ENCODE peak calls at places on chromosomes 2 and 18, in six cellular contexts. One of them, this sample, is unnamed.

GRCh38 chr18:35247412-35248249 is 6.8 kb downstream of the ZNF397 start:
- DNase-seq in left ventricle myocardium inferior: no peak
- DNase-seq in lower lobe of right lung: no peak
- DNase-seq in AG04450: no peak
- DNase-seq in Caco-2: no peak
- DNase-seq in cardiac muscle cell: no peak
- DNase-seq in this sample: no peak

GRCh38 chr18:65352183-65352582 is 398.6 kb upstream of the CDH7 start:
- DNase-seq in cardiac muscle cell: no peak
- DNase-seq in lower lobe of right lung: no peak
- DNase-seq in AG04450: no peak
- DNase-seq in Caco-2: no peak
- DNase-seq in left ventricle myocardium inferior: no peak
- DNase-seq in this sample: no peak

GRCh38 chr2:127146071-127146725 is 39.2 kb upstream of the BIN1 start:
- DNase-seq in AG04450: no peak
- DNase-seq in lower lobe of right lung: no peak
- DNase-seq in Caco-2: no peak
- DNase-seq in cardiac muscle cell: no peak
- DNase-seq in left ventricle myocardium inferior: no peak
- DNase-seq in this sample: no peak

GRCh38 chr2:23385351-23385747 is 370 bp downstream of the KLHL29 start:
- DNase-seq in Caco-2: no peak
- DNase-seq in lower lobe of right lung: no peak
- DNase-seq in AG04450: no peak
- DNase-seq in left ventricle myocardium inferior: peak; percentile 36
- DNase-seq in cardiac muscle cell: peak; percentile 60
- DNase-seq in this sample: no peak

GRCh38 chr18:59950215-59950944 is 50.6 kb downstream of the PMAIP1 start:
- DNase-seq in Caco-2: no peak
- DNase-seq in AG04450: no peak
- DNase-seq in lower lobe of right lung: no peak
- DNase-seq in left ventricle myocardium inferior: no peak
- DNase-seq in cardiac muscle cell: no peak
- DNase-seq in this sample: no peak

GRCh38 chr18:26719909-26720308 is 145.6 kb downstream of the AQP4 start:
- DNase-seq in lower lobe of right lung: no peak
- DNase-seq in Caco-2: no peak
- DNase-seq in cardiac muscle cell: no peak
- DNase-seq in left ventricle myocardium inferior: no peak
- DNase-seq in AG04450: no peak
- DNase-seq in this sample: no peak

GRCh38 chr2:37809931-37810570 is 115.0 kb upstream of the RMDN2 start:
- DNase-seq in cardiac muscle cell: no peak
- DNase-seq in left ventricle myocardium inferior: no peak
- DNase-seq in AG04450: no peak
- DNase-seq in lower lobe of right lung: no peak
- DNase-seq in Caco-2: no peak
- DNase-seq in this sample: no peak

GRCh38 chr2:203149194-203149593 is 89.6 kb upstream of the CYP20A1 start:
- DNase-seq in left ventricle myocardium inferior: no peak
- DNase-seq in lower lobe of right lung: no peak
- DNase-seq in Caco-2: no peak
- DNase-seq in cardiac muscle cell: no peak
- DNase-seq in AG04450: no peak
- DNase-seq in this sample: no peak

GRCh38 chr18:53004798-53005197 is 664.8 kb downstream of the DCC start:
- DNase-seq in left ventricle myocardium inferior: no peak
- DNase-seq in cardiac muscle cell: no peak
- DNase-seq in lower lobe of right lung: no peak
- DNase-seq in AG04450: no peak
- DNase-seq in Caco-2: no peak
- DNase-seq in this sample: no peak

GRCh38 chr2:203656522-203657287 is 49.7 kb upstream of the CD28 start:
- DNase-seq in cardiac muscle cell: peak; percentile 80
- DNase-seq in Caco-2: peak; percentile 92
- DNase-seq in AG04450: no peak
- DNase-seq in left ventricle myocardium inferior: peak; percentile 29
- DNase-seq in lower lobe of right lung: peak; percentile 79
- DNase-seq in this sample: peak; percentile 27

GRCh38 chr2:30115141-30115980 is 31.4 kb upstream of the YPEL5 start:
- DNase-seq in left ventricle myocardium inferior: peak; percentile 78
- DNase-seq in lower lobe of right lung: peak; percentile 81
- DNase-seq in AG04450: peak; percentile 69
- DNase-seq in cardiac muscle cell: peak; percentile 85
- DNase-seq in Caco-2: peak; percentile 77
- DNase-seq in this sample: no peak

GRCh38 chr2:202883987-202884675 is 12.6 kb upstream of the ICA1L start:
- DNase-seq in lower lobe of right lung: no peak
- DNase-seq in AG04450: peak; percentile 36
- DNase-seq in Caco-2: no peak
- DNase-seq in cardiac muscle cell: peak; percentile 29
- DNase-seq in left ventricle myocardium inferior: no peak
- DNase-seq in this sample: no peak

GRCh38 chr2:215619022-215619958 is 183.4 kb upstream of the FN1 start:
- DNase-seq in left ventricle myocardium inferior: no peak
- DNase-seq in cardiac muscle cell: peak; percentile 95
- DNase-seq in Caco-2: peak; percentile 94
- DNase-seq in AG04450: no peak
- DNase-seq in lower lobe of right lung: no peak
- DNase-seq in this sample: no peak

DNA sequence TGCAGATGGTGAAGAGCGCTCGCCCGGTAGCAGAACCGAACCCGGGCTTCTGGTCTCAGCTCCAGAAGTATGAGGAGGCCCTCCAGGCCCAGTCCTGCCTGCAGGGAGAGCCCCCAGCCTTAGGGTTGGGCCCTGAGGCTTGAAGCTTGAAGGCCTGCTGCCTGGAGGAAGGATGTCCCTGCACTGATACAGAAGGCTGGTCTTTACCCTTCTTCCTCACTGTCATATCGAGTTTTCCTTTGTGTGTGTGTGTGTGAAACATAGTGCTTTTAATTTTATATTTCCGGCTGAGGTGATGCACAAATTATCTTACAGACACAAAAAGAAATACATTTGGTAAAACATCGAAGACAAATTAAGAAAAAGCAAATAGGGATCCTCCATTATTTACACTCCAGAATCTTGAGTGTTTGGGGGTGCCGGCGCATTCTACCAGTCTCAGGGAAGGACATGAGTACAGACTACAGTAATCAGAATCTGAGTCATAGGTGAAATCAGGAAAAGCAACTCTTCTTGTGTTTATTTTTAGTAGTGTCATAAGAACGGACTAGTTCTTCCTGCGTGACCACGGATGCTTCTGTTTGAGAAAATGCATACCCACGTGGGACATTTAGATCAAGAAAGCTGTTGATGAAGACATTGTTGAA is 1.3 kb downstream of the DUSP28 start:
- DNase-seq in AG04450: no peak
- DNase-seq in lower lobe of right lung: no peak
- DNase-seq in Caco-2: no peak
- DNase-seq in left ventricle myocardium inferior: no peak
- DNase-seq in cardiac muscle cell: peak; percentile 66
- DNase-seq in this sample: no peak
- H3K9me3 ChIP-seq in AG04450: no peaks in the 10 kb centered on the region
- H3K9me3 ChIP-seq in lower lobe of right lung: no peaks in the 10 kb centered on the region
- H3K9me3 ChIP-seq in Caco-2: no peaks in the 10 kb centered on the region
- H3K9me3 ChIP-seq in left ventricle myocardium inferior: no peaks in the 10 kb centered on the region
- H3K9me3 ChIP-seq in cardiac muscle cell: no peaks in the 10 kb centered on the region
- H3K9me3 ChIP-seq in this sample: no peaks in the 10 kb centered on the region

DNA sequence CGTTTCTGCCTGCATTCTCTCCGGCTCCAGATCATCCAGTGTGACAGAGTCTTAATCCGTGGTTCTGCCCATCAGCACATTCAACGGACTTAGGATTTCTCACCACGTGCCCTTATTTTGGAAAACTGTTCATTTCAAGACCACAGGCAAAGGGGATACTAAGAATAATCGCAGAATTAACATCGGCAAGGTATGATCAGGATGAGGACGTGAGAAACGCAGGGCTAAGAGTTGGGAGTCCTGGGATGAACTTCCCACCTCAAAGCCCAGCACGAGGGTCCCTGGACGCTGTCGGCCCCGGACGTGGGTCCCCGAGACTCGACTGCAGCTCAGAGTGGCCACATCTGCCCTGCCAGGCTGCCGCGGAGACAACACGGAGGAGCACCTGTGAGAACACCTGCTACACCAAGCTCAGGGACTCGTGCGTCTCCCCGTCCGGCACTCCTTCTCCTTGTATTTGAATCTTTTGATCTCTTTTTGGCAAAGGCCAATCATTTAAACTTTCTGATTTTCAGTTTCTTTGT is 499.0 kb upstream of the SALL3 start:
- DNase-seq in AG04450: no peak
- DNase-seq in Caco-2: no peak
- DNase-seq in left ventricle myocardium inferior: no peak
- DNase-seq in cardiac muscle cell: no peak
- DNase-seq in lower lobe of right lung: peak; percentile 38
- DNase-seq in this sample: no peak
- H3K4me3 ChIP-seq in AG04450: no peak overlapping the region
- H3K4me3 ChIP-seq in Caco-2: no peak overlapping the region
- H3K4me3 ChIP-seq in left ventricle myocardium inferior: no peak overlapping the region
- H3K4me3 ChIP-seq in cardiac muscle cell: no peak overlapping the region
- H3K4me3 ChIP-seq in lower lobe of right lung: no peak overlapping the region
- H3K4me3 ChIP-seq in this sample: no peak overlapping the region

GRCh38 chr2:168178520-168178919 is 68.9 kb downstream of the STK39 start:
- DNase-seq in AG04450: no peak
- DNase-seq in left ventricle myocardium inferior: no peak
- DNase-seq in Caco-2: no peak
- DNase-seq in lower lobe of right lung: no peak
- DNase-seq in cardiac muscle cell: no peak
- DNase-seq in this sample: no peak
- TF ChIP-seq CTCF in AG04450: no peak
- TF ChIP-seq CTCF in left ventricle myocardium inferior: no peak
- TF ChIP-seq CTCF in Caco-2: no peak
- TF ChIP-seq CTCF in lower lobe of right lung: no peak
- TF ChIP-seq CTCF in cardiac muscle cell: no peak
- TF ChIP-seq CTCF in this sample: no peak

GRCh38 chr18:11741505-11742145 is 52.6 kb downstream of the GNAL start:
- DNase-seq in AG04450: no peak
- DNase-seq in cardiac muscle cell: no peak
- DNase-seq in Caco-2: no peak
- DNase-seq in left ventricle myocardium inferior: no peak
- DNase-seq in lower lobe of right lung: no peak
- DNase-seq in this sample: no peak
- H3K9me3 ChIP-seq in AG04450: no peaks in the 10 kb centered on the region
- H3K9me3 ChIP-seq in cardiac muscle cell: no peaks in the 10 kb centered on the region
- H3K9me3 ChIP-seq in Caco-2: no peaks in the 10 kb centered on the region
- H3K9me3 ChIP-seq in left ventricle myocardium inferior: no peaks in the 10 kb centered on the region
- H3K9me3 ChIP-seq in lower lobe of right lung: no peaks in the 10 kb centered on the region
- H3K9me3 ChIP-seq in this sample: no peaks in the 10 kb centered on the region

DNA sequence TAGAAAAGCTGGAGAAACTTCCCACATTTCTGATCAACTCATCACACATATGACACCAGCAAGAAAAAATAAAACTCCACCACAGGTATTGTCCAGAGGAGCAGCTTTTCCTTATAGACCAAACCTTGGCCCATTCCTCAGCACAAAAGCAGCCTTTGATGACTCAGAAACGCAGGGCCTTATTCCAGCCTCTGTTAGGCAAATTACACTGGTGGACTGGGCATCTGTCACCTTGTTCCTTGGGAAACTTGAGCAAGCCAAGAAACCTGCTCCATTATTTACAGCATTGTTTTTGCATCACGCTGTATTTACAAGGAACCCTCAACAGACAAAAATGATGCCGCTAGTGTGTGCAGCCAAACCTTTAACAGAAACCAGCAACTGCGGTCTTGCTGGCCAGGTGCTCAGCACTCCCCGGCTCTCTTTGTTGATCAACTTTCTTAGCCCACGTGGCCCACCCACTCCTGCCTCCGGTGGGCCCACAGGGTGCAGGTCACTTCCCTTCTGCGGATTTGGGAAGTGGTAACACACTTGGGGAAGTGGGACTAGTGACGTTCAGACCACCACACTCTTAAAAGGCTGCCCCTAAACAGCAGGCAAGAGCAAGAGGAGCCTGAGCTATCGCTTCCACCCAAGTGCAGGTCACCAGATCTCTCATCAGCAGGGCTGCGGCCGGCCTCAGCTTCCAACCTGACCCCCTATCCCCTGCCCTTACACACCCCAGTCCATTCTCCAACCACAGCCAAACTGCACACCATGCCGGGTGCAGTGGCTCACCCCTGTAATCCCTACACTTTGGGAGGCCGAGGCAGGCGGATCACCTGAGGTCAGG is 1.5 kb downstream of the AP1S3 start:
- DNase-seq in cardiac muscle cell: no peak
- DNase-seq in AG04450: no peak
- DNase-seq in Caco-2: no peak
- DNase-seq in lower lobe of right lung: peak; percentile 49
- DNase-seq in left ventricle myocardium inferior: no peak
- DNase-seq in this sample: no peak
- H3K4me3 ChIP-seq in cardiac muscle cell: no peak overlapping the region
- H3K4me3 ChIP-seq in AG04450: no peak overlapping the region
- H3K4me3 ChIP-seq in Caco-2: peak overlapping the region; percentile 80
- H3K4me3 ChIP-seq in lower lobe of right lung: no peak overlapping the region
- H3K4me3 ChIP-seq in left ventricle myocardium inferior: peak overlapping the region; percentile 79
- H3K4me3 ChIP-seq in this sample: peak overlapping the region; percentile 88

GRCh38 chr18:75433098-75433497 is 5.6 kb upstream of the SMIM21 start:
- DNase-seq in lower lobe of right lung: no peak
- DNase-seq in left ventricle myocardium inferior: no peak
- DNase-seq in AG04450: no peak
- DNase-seq in Caco-2: no peak
- DNase-seq in cardiac muscle cell: no peak
- DNase-seq in this sample: no peak

GRCh38 chr18:75441921-75442320 is 14.4 kb upstream of the SMIM21 start:
- DNase-seq in cardiac muscle cell: no peak
- DNase-seq in left ventricle myocardium inferior: no peak
- DNase-seq in AG04450: no peak
- DNase-seq in lower lobe of right lung: no peak
- DNase-seq in Caco-2: no peak
- DNase-seq in this sample: no peak

GRCh38 chr18:75438891-75439290 is 11.4 kb upstream of the SMIM21 start:
- DNase-seq in left ventricle myocardium inferior: no peak
- DNase-seq in lower lobe of right lung: no peak
- DNase-seq in AG04450: no peak
- DNase-seq in Caco-2: no peak
- DNase-seq in cardiac muscle cell: no peak
- DNase-seq in this sample: no peak

GRCh38 chr18:75439356-75439755 is 11.9 kb upstream of the SMIM21 start:
- DNase-seq in lower lobe of right lung: no peak
- DNase-seq in Caco-2: no peak
- DNase-seq in left ventricle myocardium inferior: no peak
- DNase-seq in AG04450: no peak
- DNase-seq in cardiac muscle cell: no peak
- DNase-seq in this sample: no peak

GRCh38 chr18:75437979-75438378 is 10.5 kb upstream of the SMIM21 start:
- DNase-seq in AG04450: no peak
- DNase-seq in Caco-2: no peak
- DNase-seq in lower lobe of right lung: no peak
- DNase-seq in left ventricle myocardium inferior: no peak
- DNase-seq in cardiac muscle cell: no peak
- DNase-seq in this sample: no peak
- TF ChIP-seq CTCF in AG04450: no peak
- TF ChIP-seq CTCF in Caco-2: no peak
- TF ChIP-seq CTCF in lower lobe of right lung: no peak
- TF ChIP-seq CTCF in left ventricle myocardium inferior: no peak
- TF ChIP-seq CTCF in cardiac muscle cell: no peak
- TF ChIP-seq CTCF in this sample: no peak

This sample was measured in esophagus squamous epithelium.